ENCODE peak calls at places on chromosomes 12 and 14, in eight cellular contexts. One of them, this sample, is unnamed.

GRCh38 chr14:69716483-69717187 is 50.3 kb upstream of the SRSF5 start:
- DNase-seq in cardiac fibroblast: peak; percentile 88
- DNase-seq in CD8-positive, alpha-beta T cell: peak; percentile 22
- DNase-seq in NB4: peak; percentile 83
- DNase-seq in astrocyte of the spinal cord: peak; percentile 94
- DNase-seq in bronchial epithelial cell: peak; percentile 93
- DNase-seq in esophagus muscularis mucosa: no peak
- DNase-seq in WTC11: no peak
- DNase-seq in this sample: peak; percentile 85

GRCh38 chr14:31787377-31787776 is 226.2 kb downstream of the NUBPL start:
- DNase-seq in astrocyte of the spinal cord: no peak
- DNase-seq in bronchial epithelial cell: peak; percentile 66
- DNase-seq in esophagus muscularis mucosa: no peak
- DNase-seq in CD8-positive, alpha-beta T cell: no peak
- DNase-seq in WTC11: no peak
- DNase-seq in NB4: peak; percentile 25
- DNase-seq in cardiac fibroblast: no peak
- DNase-seq in this sample: peak; percentile 47

GRCh38 chr12:11876301-11876700 is 194.4 kb upstream of the BCL2L14 start:
- DNase-seq in NB4: no peak
- DNase-seq in CD8-positive, alpha-beta T cell: no peak
- DNase-seq in esophagus muscularis mucosa: no peak
- DNase-seq in bronchial epithelial cell: no peak
- DNase-seq in WTC11: no peak
- DNase-seq in astrocyte of the spinal cord: no peak
- DNase-seq in cardiac fibroblast: no peak
- DNase-seq in this sample: no peak

GRCh38 chr12:124648710-124649384 is 81.4 kb upstream of the NCOR2 start:
- DNase-seq in WTC11: no peak
- DNase-seq in CD8-positive, alpha-beta T cell: no peak
- DNase-seq in bronchial epithelial cell: no peak
- DNase-seq in astrocyte of the spinal cord: no peak
- DNase-seq in esophagus muscularis mucosa: no peak
- DNase-seq in NB4: no peak
- DNase-seq in cardiac fibroblast: no peak
- DNase-seq in this sample: no peak

GRCh38 chr12:23631991-23632390 is 317.5 kb downstream of the SOX5 start:
- DNase-seq in esophagus muscularis mucosa: no peak
- DNase-seq in bronchial epithelial cell: peak; percentile 63
- DNase-seq in NB4: no peak
- DNase-seq in astrocyte of the spinal cord: peak; percentile 1
- DNase-seq in WTC11: no peak
- DNase-seq in CD8-positive, alpha-beta T cell: no peak
- DNase-seq in cardiac fibroblast: no peak
- DNase-seq in this sample: peak; percentile 30

GRCh38 chr12:12474931-12475485 is 87.7 kb downstream of the DUSP16 start:
- DNase-seq in esophagus muscularis mucosa: no peak
- DNase-seq in CD8-positive, alpha-beta T cell: peak; percentile 40
- DNase-seq in WTC11: no peak
- DNase-seq in NB4: peak; percentile 14
- DNase-seq in astrocyte of the spinal cord: peak; percentile 19
- DNase-seq in bronchial epithelial cell: peak; percentile 20
- DNase-seq in cardiac fibroblast: peak; percentile 15
- DNase-seq in this sample: peak; percentile 38

GRCh38 chr12:6461401-6462233 is 8.9 kb downstream of the VAMP1 start:
- DNase-seq in astrocyte of the spinal cord: no peak
- DNase-seq in CD8-positive, alpha-beta T cell: peak; percentile 81
- DNase-seq in WTC11: peak; percentile 3
- DNase-seq in cardiac fibroblast: peak; percentile 7
- DNase-seq in NB4: peak; percentile 99
- DNase-seq in esophagus muscularis mucosa: no peak
- DNase-seq in bronchial epithelial cell: peak; percentile 63
- DNase-seq in this sample: no peak

GRCh38 chr12:53324113-53324778 is 2.8 kb upstream of the AAAS start:
- DNase-seq in bronchial epithelial cell: peak; percentile 7
- DNase-seq in CD8-positive, alpha-beta T cell: peak; percentile 49
- DNase-seq in astrocyte of the spinal cord: no peak
- DNase-seq in esophagus muscularis mucosa: no peak
- DNase-seq in cardiac fibroblast: no peak
- DNase-seq in NB4: peak; percentile 82
- DNase-seq in WTC11: no peak
- DNase-seq in this sample: no peak

GRCh38 chr14:65229431-65230286 is 127.3 kb upstream of the MAX start:
- DNase-seq in bronchial epithelial cell: no peak
- DNase-seq in astrocyte of the spinal cord: peak; percentile 54
- DNase-seq in cardiac fibroblast: peak; percentile 46
- DNase-seq in CD8-positive, alpha-beta T cell: peak; percentile 35
- DNase-seq in WTC11: peak; percentile 61
- DNase-seq in NB4: no peak
- DNase-seq in esophagus muscularis mucosa: no peak
- DNase-seq in this sample: peak; percentile 68

GRCh38 chr12:107801150-107801549 is 26.6 kb downstream of the ASCL4 start:
- DNase-seq in WTC11: no peak
- DNase-seq in bronchial epithelial cell: no peak
- DNase-seq in NB4: no peak
- DNase-seq in CD8-positive, alpha-beta T cell: no peak
- DNase-seq in cardiac fibroblast: no peak
- DNase-seq in esophagus muscularis mucosa: no peak
- DNase-seq in astrocyte of the spinal cord: peak; percentile 10
- DNase-seq in this sample: peak; percentile 4

GRCh38 chr12:77345336-77345735 is 280.0 kb upstream of the E2F7 start:
- DNase-seq in WTC11: no peak
- DNase-seq in astrocyte of the spinal cord: no peak
- DNase-seq in CD8-positive, alpha-beta T cell: no peak
- DNase-seq in cardiac fibroblast: no peak
- DNase-seq in esophagus muscularis mucosa: no peak
- DNase-seq in bronchial epithelial cell: no peak
- DNase-seq in NB4: no peak
- DNase-seq in this sample: no peak

GRCh38 chr12:77339610-77340009 is 274.2 kb upstream of the E2F7 start:
- DNase-seq in cardiac fibroblast: no peak
- DNase-seq in astrocyte of the spinal cord: peak; percentile 24
- DNase-seq in NB4: no peak
- DNase-seq in esophagus muscularis mucosa: no peak
- DNase-seq in CD8-positive, alpha-beta T cell: no peak
- DNase-seq in WTC11: no peak
- DNase-seq in bronchial epithelial cell: peak; percentile 9
- DNase-seq in this sample: peak; percentile 76

GRCh38 chr12:77344651-77345050 is 279.3 kb upstream of the E2F7 start:
- DNase-seq in WTC11: no peak
- DNase-seq in CD8-positive, alpha-beta T cell: no peak
- DNase-seq in NB4: no peak
- DNase-seq in esophagus muscularis mucosa: no peak
- DNase-seq in astrocyte of the spinal cord: no peak
- DNase-seq in cardiac fibroblast: no peak
- DNase-seq in bronchial epithelial cell: no peak
- DNase-seq in this sample: no peak

GRCh38 chr12:77342275-77342674 is 276.9 kb upstream of the E2F7 start:
- DNase-seq in esophagus muscularis mucosa: no peak
- DNase-seq in astrocyte of the spinal cord: no peak
- DNase-seq in WTC11: no peak
- DNase-seq in cardiac fibroblast: no peak
- DNase-seq in NB4: no peak
- DNase-seq in CD8-positive, alpha-beta T cell: no peak
- DNase-seq in bronchial epithelial cell: no peak
- DNase-seq in this sample: no peak

DNA sequence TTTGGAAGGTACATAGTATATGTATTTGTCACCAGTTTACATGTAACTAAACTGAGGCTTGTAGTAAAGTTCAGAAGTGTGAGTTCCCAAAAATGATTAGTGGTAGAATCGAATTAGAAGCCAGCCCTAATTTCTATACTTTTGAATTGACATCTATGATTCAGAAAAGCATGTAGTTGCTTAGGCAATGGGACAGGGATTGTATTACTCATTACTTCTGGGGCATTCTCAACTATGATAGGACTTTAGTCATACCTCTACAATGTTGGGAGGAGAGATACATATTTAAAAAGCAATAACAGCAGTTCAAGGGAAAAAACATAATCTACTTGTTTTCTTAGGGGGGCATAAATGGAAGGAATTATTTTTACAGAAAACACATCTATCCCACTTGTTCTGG is 277.9 kb upstream of the E2F7 start:
- DNase-seq in NB4: no peak
- DNase-seq in WTC11: no peak
- DNase-seq in bronchial epithelial cell: peak; percentile 86
- DNase-seq in astrocyte of the spinal cord: peak; percentile 22
- DNase-seq in cardiac fibroblast: peak; percentile 7
- DNase-seq in CD8-positive, alpha-beta T cell: no peak
- DNase-seq in esophagus muscularis mucosa: no peak
- DNase-seq in this sample: peak; percentile 75
- TF ChIP-seq CTCF in NB4: no peak
- TF ChIP-seq CTCF in WTC11: no peak
- TF ChIP-seq CTCF in bronchial epithelial cell: no peak
- TF ChIP-seq CTCF in astrocyte of the spinal cord: no peak
- TF ChIP-seq CTCF in cardiac fibroblast: no peak
- TF ChIP-seq CTCF in CD8-positive, alpha-beta T cell: no peak
- TF ChIP-seq CTCF in esophagus muscularis mucosa: no peak
- TF ChIP-seq CTCF in this sample: no peak

DNA sequence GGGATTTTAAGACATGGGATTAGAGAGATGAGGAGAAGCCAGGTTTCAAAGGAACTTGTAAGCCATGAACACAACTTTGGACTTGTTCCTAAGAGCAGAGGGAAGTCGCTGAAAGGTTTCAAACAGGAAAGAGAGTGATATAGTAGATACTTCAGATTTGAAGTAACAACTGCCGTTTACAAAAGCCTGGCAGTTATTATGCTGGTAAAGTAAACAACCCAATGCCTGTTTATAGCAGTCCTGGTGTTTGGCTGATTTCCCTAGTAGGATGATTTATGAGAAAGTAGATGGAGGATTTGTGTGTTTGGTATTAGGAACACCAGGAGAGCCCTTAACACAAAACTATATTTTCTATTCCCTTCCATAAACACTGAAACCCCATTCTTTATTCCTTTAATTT is 285.7 kb downstream of the RMST start:
- DNase-seq in NB4: no peak
- DNase-seq in cardiac fibroblast: no peak
- DNase-seq in CD8-positive, alpha-beta T cell: no peak
- DNase-seq in WTC11: no peak
- DNase-seq in bronchial epithelial cell: no peak
- DNase-seq in esophagus muscularis mucosa: no peak
- DNase-seq in astrocyte of the spinal cord: no peak
- DNase-seq in this sample: no peak
- TF ChIP-seq CTCF in NB4: no peak
- TF ChIP-seq CTCF in cardiac fibroblast: no peak
- TF ChIP-seq CTCF in CD8-positive, alpha-beta T cell: no peak
- TF ChIP-seq CTCF in WTC11: no peak
- TF ChIP-seq CTCF in bronchial epithelial cell: no peak
- TF ChIP-seq CTCF in esophagus muscularis mucosa: no peak
- TF ChIP-seq CTCF in astrocyte of the spinal cord: no peak
- TF ChIP-seq CTCF in this sample: no peak

GRCh38 chr12:15858348-15858747 is 23.8 kb upstream of the STRAP start:
- DNase-seq in esophagus muscularis mucosa: no peak
- DNase-seq in bronchial epithelial cell: no peak
- DNase-seq in WTC11: no peak
- DNase-seq in CD8-positive, alpha-beta T cell: no peak
- DNase-seq in astrocyte of the spinal cord: no peak
- DNase-seq in cardiac fibroblast: no peak
- DNase-seq in NB4: peak; percentile 19
- DNase-seq in this sample: no peak
- TF ChIP-seq CTCF in esophagus muscularis mucosa: no peak
- TF ChIP-seq CTCF in bronchial epithelial cell: no peak
- TF ChIP-seq CTCF in WTC11: no peak
- TF ChIP-seq CTCF in CD8-positive, alpha-beta T cell: no peak
- TF ChIP-seq CTCF in astrocyte of the spinal cord: peak; percentile 27
- TF ChIP-seq CTCF in cardiac fibroblast: no peak
- TF ChIP-seq CTCF in NB4: no peak
- TF ChIP-seq CTCF in this sample: no peak

DNA sequence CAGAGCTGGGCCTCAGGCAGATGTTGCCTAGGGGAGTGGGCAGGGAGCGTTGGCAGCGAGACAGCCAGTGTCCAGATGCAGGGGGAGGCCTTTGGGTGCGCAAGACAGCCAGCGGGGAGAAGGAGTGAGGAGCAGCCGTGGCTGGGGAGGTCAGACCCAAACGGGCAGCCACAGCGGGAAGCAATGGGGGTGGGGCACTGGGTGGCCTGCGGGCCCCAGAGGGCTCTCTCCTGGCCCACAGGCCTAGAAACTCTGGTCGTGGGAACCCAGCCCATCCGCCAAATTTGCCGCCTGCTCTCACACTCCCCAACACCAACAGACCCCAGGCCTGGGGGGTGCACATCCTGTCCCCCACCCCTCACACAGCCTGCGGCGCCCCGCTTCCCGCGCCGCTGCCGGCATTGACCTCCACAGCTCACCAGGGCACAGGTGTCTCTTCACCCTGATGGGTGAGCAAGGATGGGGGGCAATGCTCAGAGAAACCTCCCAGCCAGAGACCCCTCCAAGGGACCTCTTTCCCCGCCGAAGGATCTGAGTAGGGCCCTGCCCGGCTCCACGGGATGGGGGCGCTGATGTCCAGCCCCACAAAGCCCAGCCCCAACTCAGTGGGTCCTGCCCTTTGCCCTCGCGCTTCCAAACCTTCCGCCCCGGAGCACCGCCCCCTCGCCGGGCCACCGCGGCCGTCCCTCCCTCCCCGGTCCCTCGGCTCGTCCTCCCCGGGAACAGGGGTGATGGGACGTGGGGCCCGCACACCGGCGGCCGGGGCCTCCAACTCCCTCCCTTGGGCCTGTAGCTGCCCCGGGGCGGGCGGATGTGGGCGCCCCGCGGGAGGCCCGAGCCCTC is 781 bp downstream of the HDAC7 start:
- DNase-seq in NB4: peak; percentile 69
- DNase-seq in esophagus muscularis mucosa: no peak
- DNase-seq in cardiac fibroblast: peak; percentile 37
- DNase-seq in bronchial epithelial cell: no peak
- DNase-seq in astrocyte of the spinal cord: no peak
- DNase-seq in WTC11: peak; percentile 77
- DNase-seq in CD8-positive, alpha-beta T cell: peak; percentile 43
- DNase-seq in this sample: no peak
- TF ChIP-seq CTCF in NB4: peak; percentile 27
- TF ChIP-seq CTCF in esophagus muscularis mucosa: peak; percentile 33
- TF ChIP-seq CTCF in cardiac fibroblast: peak; percentile 33
- TF ChIP-seq CTCF in bronchial epithelial cell: peak; percentile 19
- TF ChIP-seq CTCF in astrocyte of the spinal cord: peak; percentile 35
- TF ChIP-seq CTCF in WTC11: no peak
- TF ChIP-seq CTCF in CD8-positive, alpha-beta T cell: no peak
- TF ChIP-seq CTCF in this sample: peak; percentile 22

This sample was measured in fibroblast of mammary gland.